ENCODE peak calls at places on chromosomes 13 and 19, in ten cellular contexts. O, X, W, C, Q, G, U, B, A and L are unnamed samples.

GRCh38 chr19:41862445-41862986 is 2.5 kb downstream of the RPS19 start:
- DNase-seq in O (no peak), X (no peak), W (no peak), C (no peak), Q (no peak), G (no peak), U (no peak), B (no peak), A (no peak), L (no peak)

GRCh38 chr13:47220453-47221150 is 323.7 kb upstream of the HTR2A start:
- DNase-seq in O (no peak), X (no peak), W (no peak), C (no peak), Q (no peak), G (no peak), U (no peak), B (no peak), A (no peak), L (no peak)

GRCh38 chr19:58229255-58229639 is 533 bp downstream of the ZNF544 start:
- DNase-seq in O (peak), X (peak), W (no peak), C (no peak), Q (no peak), G (no peak), U (no peak), B (no peak), A (peak), L (no peak)

GRCh38 chr19:50050406-50051223 is 24.8 kb downstream of the ZNF473 start:
- DNase-seq in O (peak), X (peak), W (peak), C (peak), Q (peak), G (peak), U (no peak), B (peak), A (peak), L (no peak)

GRCh38 chr19:23254141-23254910 is 4.1 kb upstream of the ZNF724 start:
- DNase-seq in O (no peak), X (no peak), W (no peak), C (no peak), Q (no peak), G (no peak), U (no peak), B (no peak), A (no peak), L (no peak)

GRCh38 chr19:17058236-17058635 is 17.0 kb downstream of the HAUS8 start:
- DNase-seq in O (no peak), X (no peak), W (no peak), C (no peak), Q (no peak), G (no peak), U (no peak), B (no peak), A (no peak), L (no peak)

GRCh38 chr13:97338571-97338970 is 95.4 kb upstream of the RAP2A start:
- DNase-seq in O (no peak), X (no peak), W (no peak), C (no peak), Q (no peak), G (no peak), U (no peak), B (no peak), A (no peak), L (no peak)

GRCh38 chr13:98313023-98313937 is 136.2 kb upstream of the RNF113B start:
- DNase-seq in O (no peak), X (no peak), W (no peak), C (no peak), Q (no peak), G (no peak), U (no peak), B (no peak), A (no peak), L (no peak)

GRCh38 chr13:39601636-39602035 is 1.4 kb downstream of the LHFPL6 start:
- DNase-seq in O (no peak), X (no peak), W (no peak), C (no peak), Q (no peak), G (no peak), U (no peak), B (no peak), A (no peak), L (no peak)

GRCh38 chr13:50326746-50327145 is 311.5 kb downstream of the KCNRG start:
- DNase-seq in O (no peak), X (no peak), W (no peak), C (no peak), Q (no peak), G (no peak), U (no peak), B (no peak), A (no peak), L (no peak)

GRCh38 chr19:12838182-12838890 is at the start of gene MAST1:
- DNase-seq in O (peak), X (peak), W (no peak), C (peak), Q (no peak), G (no peak), U (no peak), B (peak), A (peak), L (peak)

GRCh38 chr13:95858286-95859075 is 181.5 kb downstream of the DNAJC3 start:
- DNase-seq in O (no peak), X (no peak), W (no peak), C (no peak), Q (no peak), G (no peak), U (no peak), B (no peak), A (no peak), L (no peak)